ENCODE peak calls at places on chromosomes 7 and 10, in seven cellular contexts. E is RWPE1, V is pons, M is C1 segment of cervical spinal cord, W is ascending aorta, H is neural progenitor cell, Y is foreskin keratinocyte. L is an unnamed sample.
A peak's percentile ranks its signal among the peaks of the same experiment; 100 is the strongest.

GRCh38 chr7:105934577-105935185 is 28.4 kb upstream of the CDHR3 start:
- DNase-seq in E (peak; percentile 29), V (peak; percentile 42), M (no peak), W (no peak), H (peak; percentile 53), Y (no peak), L (peak; percentile 12)

GRCh38 chr10:60955957-60956425 is 12.0 kb upstream of the RHOBTB1 start:
- DNase-seq in E (peak; percentile 26), V (no peak), M (no peak), W (no peak), H (no peak), Y (peak; percentile 81), L (peak; percentile 70)

GRCh38 chr10:104441601-104442000 is 88.0 kb downstream of the CFAP58 start:
- DNase-seq in E (peak; percentile 44), V (no peak), M (no peak), W (no peak), H (no peak), Y (peak; percentile 83), L (peak; percentile 74)

GRCh38 chr10:14670551-14671240 is 104.0 kb downstream of the FAM107B start:
- DNase-seq in E (no peak), V (peak; percentile 25), M (no peak), W (no peak), H (no peak), Y (no peak), L (no peak)

GRCh38 chr7:27046854-27047549 is 48.8 kb downstream of the HOXA1 start:
- DNase-seq in E (peak; percentile 81), V (no peak), M (no peak), W (no peak), H (no peak), Y (peak; percentile 80), L (peak; percentile 52)

GRCh38 chr7:84105582-84105981 is 89.0 kb downstream of the SEMA3A start:
- DNase-seq in E (no peak), V (no peak), M (no peak), W (no peak), H (no peak), Y (no peak), L (no peak)

GRCh38 chr7:78165454-78165853 is 366.9 kb downstream of the PHTF2 start:
- DNase-seq in E (no peak), V (no peak), M (no peak), W (no peak), H (no peak), Y (no peak), L (no peak)

GRCh38 chr10:124092270-124093075 is 925 bp downstream of the CHST15 start:
- DNase-seq in E (peak; percentile 70), V (no peak), M (peak; percentile 74), W (no peak), H (peak; percentile 87), Y (peak; percentile 59), L (peak; percentile 87)

GRCh38 chr10:70656489-70656888 is 15.8 kb upstream of the ADAMTS14 start:
- DNase-seq in E (peak; percentile 96), V (no peak), M (no peak), W (no peak), H (no peak), Y (peak; percentile 99), L (peak; percentile 99)

GRCh38 chr10:124176309-124177179 is 83.1 kb upstream of the CHST15 start:
- DNase-seq in E (no peak), V (no peak), M (no peak), W (no peak), H (no peak), Y (no peak), L (no peak)

GRCh38 chr10:80421369-80422220 is 13.2 kb downstream of the PRXL2A start:
- DNase-seq in E (no peak), V (no peak), M (no peak), W (no peak), H (no peak), Y (no peak), L (no peak)

GRCh38 chr10:102802920-102803534 is 34.2 kb downstream of the CYP17A1 start:
- DNase-seq in E (no peak), V (no peak), M (no peak), W (no peak), H (no peak), Y (peak; percentile 93), L (peak; percentile 94)

GRCh38 chr7:577278-577665 is 57.6 kb upstream of the PDGFA start:
- DNase-seq in E (no peak), V (no peak), M (no peak), W (no peak), H (no peak), Y (no peak), L (no peak)

GRCh38 chr10:124349231-124349992 is 69.3 kb downstream of the OAT start:
- DNase-seq in E (no peak), V (no peak), M (no peak), W (no peak), H (no peak), Y (no peak), L (no peak)